ENCODE peak calls at places on chromosome 16, in six cellular contexts. One of them, this sample, is unnamed. For H3K4me1, the result is how much of the 10 kb centered on the place peaks cover.

GRCh38 chr16:86072328-86073102 is 173.6 kb downstream of the IRF8 start:
- DNase-seq in aorta: peak
- DNase-seq in ovary: peak
- DNase-seq in pancreas: peak
- DNase-seq in tibial artery: peak
- DNase-seq in lung: peak
- DNase-seq in this sample: no peak

GRCh38 chr16:1183235-1183907 is 30.5 kb downstream of the CACNA1H start:
- DNase-seq in aorta: peak
- DNase-seq in ovary: peak
- DNase-seq in pancreas: peak
- DNase-seq in tibial artery: peak
- DNase-seq in lung: no peak
- DNase-seq in this sample: no peak

GRCh38 chr16:8931864-8932263 is 31.8 kb downstream of the USP7 start:
- DNase-seq in aorta: peak
- DNase-seq in ovary: peak
- DNase-seq in pancreas: peak
- DNase-seq in tibial artery: peak
- DNase-seq in lung: no peak
- DNase-seq in this sample: peak

GRCh38 chr16:29974291-29975133 is 844 bp downstream of the TAOK2 start:
- DNase-seq in aorta: peak
- DNase-seq in ovary: no peak
- DNase-seq in pancreas: no peak
- DNase-seq in tibial artery: peak
- DNase-seq in lung: no peak
- DNase-seq in this sample: no peak

GRCh38 chr16:50309156-50309526 is 42.8 kb downstream of the ADCY7 start:
- DNase-seq in aorta: no peak
- DNase-seq in ovary: no peak
- DNase-seq in pancreas: no peak
- DNase-seq in tibial artery: no peak
- DNase-seq in lung: no peak
- DNase-seq in this sample: no peak

GRCh38 chr16:57764341-57765159 is 29.0 kb downstream of the KATNB1 start:
- DNase-seq in aorta: no peak
- DNase-seq in ovary: no peak
- DNase-seq in pancreas: no peak
- DNase-seq in tibial artery: no peak
- DNase-seq in lung: no peak
- DNase-seq in this sample: no peak

GRCh38 chr16:20167323-20167722 is 93.6 kb upstream of the GPR139 start:
- DNase-seq in aorta: no peak
- DNase-seq in ovary: no peak
- DNase-seq in pancreas: no peak
- DNase-seq in tibial artery: no peak
- DNase-seq in lung: no peak
- DNase-seq in this sample: no peak

GRCh38 chr16:65547799-65548446 is 426.1 kb upstream of the CDH11 start:
- DNase-seq in aorta: no peak
- DNase-seq in ovary: no peak
- DNase-seq in pancreas: no peak
- DNase-seq in tibial artery: no peak
- DNase-seq in lung: no peak
- DNase-seq in this sample: no peak

GRCh38 chr16:48132696-48133095 is 23.1 kb downstream of the ABCC12 start:
- DNase-seq in aorta: no peak
- DNase-seq in ovary: no peak
- DNase-seq in pancreas: no peak
- DNase-seq in tibial artery: no peak
- DNase-seq in lung: no peak
- DNase-seq in this sample: no peak

GRCh38 chr16:56824804-56825203 is 40.2 kb upstream of the SLC12A3 start:
- DNase-seq in aorta: no peak
- DNase-seq in ovary: no peak
- DNase-seq in pancreas: no peak
- DNase-seq in tibial artery: no peak
- DNase-seq in lung: no peak
- DNase-seq in this sample: no peak

GRCh38 chr16:52537463-52537862 is 9.5 kb downstream of the TOX3 start:
- DNase-seq in aorta: no peak
- DNase-seq in ovary: no peak
- DNase-seq in pancreas: no peak
- DNase-seq in tibial artery: no peak
- DNase-seq in lung: no peak
- DNase-seq in this sample: no peak

GRCh38 chr16:76190059-76190458 is 87.1 kb upstream of the CNTNAP4 start:
- DNase-seq in aorta: no peak
- DNase-seq in ovary: no peak
- DNase-seq in pancreas: no peak
- DNase-seq in tibial artery: no peak
- DNase-seq in lung: no peak
- DNase-seq in this sample: no peak

GRCh38 chr16:76518791-76519190 is 241.6 kb downstream of the CNTNAP4 start:
- DNase-seq in aorta: no peak
- DNase-seq in ovary: no peak
- DNase-seq in pancreas: no peak
- DNase-seq in tibial artery: no peak
- DNase-seq in lung: no peak
- DNase-seq in this sample: no peak

GRCh38 chr16:77683845-77684526 is 38.3 kb upstream of the NUDT7 start:
- DNase-seq in aorta: no peak
- DNase-seq in ovary: no peak
- DNase-seq in pancreas: no peak
- DNase-seq in tibial artery: no peak
- DNase-seq in lung: no peak
- DNase-seq in this sample: no peak

GRCh38 chr16:59848314-59848713 is 1114.2 kb upstream of the GOT2 start:
- DNase-seq in aorta: no peak
- DNase-seq in ovary: no peak
- DNase-seq in pancreas: no peak
- DNase-seq in tibial artery: no peak
- DNase-seq in lung: no peak
- DNase-seq in this sample: no peak

GRCh38 chr16:6966925-6967324 is 365.7 kb upstream of the RBFOX1 start:
- DNase-seq in aorta: no peak
- DNase-seq in ovary: no peak
- DNase-seq in pancreas: no peak
- DNase-seq in tibial artery: no peak
- DNase-seq in lung: no peak
- DNase-seq in this sample: no peak

GRCh38 chr16:74868501-74868900 is 93.9 kb upstream of the FA2H start:
- DNase-seq in aorta: no peak
- DNase-seq in ovary: no peak
- DNase-seq in pancreas: no peak
- DNase-seq in tibial artery: no peak
- DNase-seq in lung: no peak
- DNase-seq in this sample: no peak

GRCh38 chr16:29815793-29816693 is at the start of gene PAGR1:
- DNase-seq in aorta: peak
- DNase-seq in ovary: peak
- DNase-seq in pancreas: peak
- DNase-seq in tibial artery: peak
- DNase-seq in lung: peak
- DNase-seq in this sample: peak

GRCh38 chr16:53041196-53041977 is 11.3 kb downstream of the CHD9NB start:
- DNase-seq in aorta: peak
- DNase-seq in ovary: peak
- DNase-seq in pancreas: peak
- DNase-seq in tibial artery: peak
- DNase-seq in lung: no peak
- DNase-seq in this sample: no peak

GRCh38 chr16:84836967-84837366 is 17.2 kb downstream of the CRISPLD2 start:
- DNase-seq in aorta: no peak
- DNase-seq in ovary: no peak
- DNase-seq in pancreas: no peak
- DNase-seq in tibial artery: no peak
- DNase-seq in lung: no peak
- DNase-seq in this sample: no peak

GRCh38 chr16:14510939-14511797 is 118.9 kb downstream of the PARN start:
- DNase-seq in aorta: no peak
- DNase-seq in ovary: no peak
- DNase-seq in pancreas: no peak
- DNase-seq in tibial artery: no peak
- DNase-seq in lung: no peak
- DNase-seq in this sample: no peak

GRCh38 chr16:7512503-7512902 is 179.9 kb downstream of the RBFOX1 start:
- DNase-seq in aorta: no peak
- DNase-seq in ovary: no peak
- DNase-seq in pancreas: no peak
- DNase-seq in tibial artery: no peak
- DNase-seq in lung: no peak
- DNase-seq in this sample: no peak

GRCh38 chr16:89363621-89364393 is 126.6 kb downstream of the ANKRD11 start:
- DNase-seq in aorta: peak
- DNase-seq in ovary: no peak
- DNase-seq in pancreas: peak
- DNase-seq in tibial artery: no peak
- DNase-seq in lung: peak
- DNase-seq in this sample: peak

GRCh38 chr16:700684-701584 is 4.7 kb downstream of the FBXL16 start:
- DNase-seq in aorta: no peak
- DNase-seq in ovary: no peak
- DNase-seq in pancreas: peak
- DNase-seq in tibial artery: no peak
- DNase-seq in lung: no peak
- DNase-seq in this sample: no peak

GRCh38 chr16:78761427-78761826 is 662.0 kb downstream of the WWOX start:
- DNase-seq in aorta: no peak
- DNase-seq in ovary: no peak
- DNase-seq in pancreas: no peak
- DNase-seq in tibial artery: no peak
- DNase-seq in lung: no peak
- DNase-seq in this sample: no peak

GRCh38 chr16:72467157-72467759 is 295.3 kb upstream of the PMFBP1 start:
- DNase-seq in aorta: no peak
- DNase-seq in ovary: no peak
- DNase-seq in pancreas: no peak
- DNase-seq in tibial artery: no peak
- DNase-seq in lung: no peak
- DNase-seq in this sample: no peak

GRCh38 chr16:27448531-27449433 is 46.8 kb downstream of the IL21R start:
- DNase-seq in aorta: no peak
- DNase-seq in ovary: no peak
- DNase-seq in pancreas: no peak
- DNase-seq in tibial artery: no peak
- DNase-seq in lung: no peak
- DNase-seq in this sample: no peak

GRCh38 chr16:27445502-27446175 is 43.7 kb downstream of the IL21R start:
- DNase-seq in aorta: peak
- DNase-seq in ovary: no peak
- DNase-seq in pancreas: no peak
- DNase-seq in tibial artery: no peak
- DNase-seq in lung: no peak
- DNase-seq in this sample: no peak

GRCh38 chr16:27444015-27444414 is 42.0 kb downstream of the IL21R start:
- DNase-seq in aorta: peak
- DNase-seq in ovary: no peak
- DNase-seq in pancreas: no peak
- DNase-seq in tibial artery: peak
- DNase-seq in lung: no peak
- DNase-seq in this sample: no peak

GRCh38 chr16:27444470-27444869 is 42.5 kb downstream of the IL21R start:
- DNase-seq in aorta: peak
- DNase-seq in ovary: no peak
- DNase-seq in pancreas: no peak
- DNase-seq in tibial artery: no peak
- DNase-seq in lung: no peak
- DNase-seq in this sample: no peak

DNA sequence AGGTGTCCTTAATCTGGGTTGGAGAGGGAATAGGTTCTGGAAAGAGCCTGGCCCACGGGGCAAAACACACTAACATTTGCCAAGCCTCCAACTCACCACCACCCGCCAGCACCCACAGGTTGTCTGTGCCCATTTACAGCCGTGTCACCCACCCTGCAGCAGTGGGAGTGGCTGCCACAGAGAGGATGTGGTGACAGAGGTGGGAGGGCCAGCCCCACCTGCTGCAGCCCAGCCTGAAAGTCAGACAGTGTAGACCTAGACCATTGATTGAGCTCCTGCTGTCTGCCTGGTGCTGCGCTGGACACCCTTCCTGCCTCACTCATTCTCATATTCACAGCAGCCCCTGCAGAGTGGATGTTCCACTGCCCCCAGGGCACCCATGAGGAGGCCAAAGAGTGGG is 44.7 kb downstream of the IL21R start:
- DNase-seq in aorta: peak
- DNase-seq in ovary: no peak
- DNase-seq in pancreas: no peak
- DNase-seq in tibial artery: no peak
- DNase-seq in lung: no peak
- DNase-seq in this sample: peak
- H3K4me3 ChIP-seq in aorta: no peak
- H3K4me3 ChIP-seq in ovary: no peak
- H3K4me3 ChIP-seq in pancreas: no peak
- H3K4me3 ChIP-seq in tibial artery: no peak
- H3K4me3 ChIP-seq in lung: no peak
- H3K4me3 ChIP-seq in this sample: no peak

GRCh38 chr16:12538667-12539081 is 265.0 kb downstream of the CPPED1 start:
- DNase-seq in aorta: no peak
- DNase-seq in ovary: no peak
- DNase-seq in pancreas: no peak
- DNase-seq in tibial artery: no peak
- DNase-seq in lung: no peak
- DNase-seq in this sample: no peak
- H3K27ac ChIP-seq in aorta: no peak
- H3K27ac ChIP-seq in ovary: no peak
- H3K27ac ChIP-seq in pancreas: no peak
- H3K27ac ChIP-seq in tibial artery: no peak
- H3K27ac ChIP-seq in lung: no peak
- H3K27ac ChIP-seq in this sample: no peak

DNA sequence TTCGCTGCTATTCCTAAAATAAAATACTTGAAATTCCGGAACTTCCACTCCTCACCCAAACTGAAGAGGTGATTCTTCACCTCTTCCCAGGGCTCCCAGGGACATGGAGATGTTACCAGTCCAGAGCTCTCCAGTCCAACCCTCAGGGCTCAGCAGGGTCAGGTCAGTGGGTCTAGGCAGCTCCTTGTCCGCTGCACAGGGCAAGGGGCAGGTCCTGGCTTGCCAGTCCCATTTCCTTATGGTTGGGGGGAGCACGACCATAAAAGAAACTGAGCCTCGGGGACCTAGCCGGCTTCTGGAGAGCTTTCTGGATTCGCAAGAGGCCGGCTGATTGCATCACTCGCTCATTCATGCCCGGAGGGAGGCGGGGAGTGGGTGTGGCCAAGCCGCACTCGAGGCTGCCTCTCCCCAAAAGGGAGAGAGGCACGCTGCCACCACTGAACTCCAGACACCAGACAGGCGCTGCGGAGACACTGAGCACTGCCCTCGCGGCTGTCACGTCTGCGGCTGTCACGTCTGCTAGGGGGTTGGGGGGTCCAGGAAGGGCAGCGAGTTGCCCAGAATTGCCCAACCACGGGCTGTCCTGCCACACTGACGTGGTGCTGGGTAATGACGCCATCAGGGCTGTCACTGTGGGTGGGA is 15.8 kb downstream of the SLC7A5 start:
- DNase-seq in aorta: peak
- DNase-seq in ovary: peak
- DNase-seq in pancreas: peak
- DNase-seq in tibial artery: peak
- DNase-seq in lung: peak
- DNase-seq in this sample: peak
- H3K4me1 ChIP-seq in aorta: under half
- H3K4me1 ChIP-seq in ovary: under half
- H3K4me1 ChIP-seq in pancreas: under half
- H3K4me1 ChIP-seq in tibial artery: under half
- H3K4me1 ChIP-seq in lung: under half
- H3K4me1 ChIP-seq in this sample: under half

GRCh38 chr16:4743217-4743897 is 9.0 kb downstream of the DNAAF8 start:
- DNase-seq in aorta: no peak
- DNase-seq in ovary: no peak
- DNase-seq in pancreas: no peak
- DNase-seq in tibial artery: no peak
- DNase-seq in lung: no peak
- DNase-seq in this sample: no peak
- H3K4me3 ChIP-seq in aorta: no peak
- H3K4me3 ChIP-seq in ovary: no peak
- H3K4me3 ChIP-seq in pancreas: no peak
- H3K4me3 ChIP-seq in tibial artery: no peak
- H3K4me3 ChIP-seq in lung: no peak
- H3K4me3 ChIP-seq in this sample: no peak

This sample was measured in effector memory CD4-positive, alpha-beta T cell.